ENCODE peak calls at places on chromosomes 16 and 17, in seven cellular contexts. S, Y, L, M, G, B and O are unnamed samples.

GRCh38 chr16:84266451-84266850 is 26.6 kb upstream of the KCNG4 start:
- DNase-seq in G (peak), Y (peak), L (peak), M (peak), S (peak), B (peak), O (peak)

GRCh38 chr17:79581306-79581932 is 29.4 kb downstream of the RBFOX3 start:
- DNase-seq in B (no peak), Y (no peak), L (no peak), S (no peak), M (no peak), G (no peak), O (peak)

GRCh38 chr16:55301385-55302008 is 22.5 kb upstream of the IRX6 start:
- DNase-seq in Y (no peak), S (no peak), M (no peak), G (no peak), B (no peak), L (no peak), O (no peak)

GRCh38 chr16:12168054-12169018 is 191.8 kb downstream of the SNX29 start:
- DNase-seq in Y (no peak), M (no peak), G (no peak), B (no peak), S (no peak), L (no peak), O (no peak)

GRCh38 chr16:3595521-3596021 is 15.8 kb downstream of the SLX4 start:
- DNase-seq in Y (no peak), G (no peak), B (no peak), S (no peak), L (no peak), M (no peak), O (no peak)

GRCh38 chr16:88768041-88768876 is 16.8 kb downstream of the PIEZO1 start:
- DNase-seq in S (no peak), G (no peak), L (no peak), M (peak), B (no peak), Y (peak), O (no peak)

GRCh38 chr17:20242271-20242670 is 225.1 kb downstream of the LGALS9B start:
- DNase-seq in L (no peak), Y (no peak), G (no peak), S (no peak), B (no peak), M (no peak), O (no peak)

GRCh38 chr16:17375388-17376304 is 95.1 kb downstream of the XYLT1 start:
- DNase-seq in G (no peak), L (no peak), B (peak), S (no peak), M (no peak), Y (no peak), O (no peak)

GRCh38 chr17:67050476-67051154 is 6.3 kb downstream of the CACNG1 start:
- DNase-seq in S (no peak), M (no peak), Y (no peak), L (no peak), B (no peak), G (no peak), O (no peak)

GRCh38 chr16:47043970-47044684 is 70.7 kb upstream of the DNAJA2 start:
- DNase-seq in L (no peak), M (no peak), G (no peak), B (no peak), S (no peak), Y (no peak), O (no peak)

GRCh38 chr16:83068686-83069085 is 441.9 kb downstream of the CDH13 start:
- DNase-seq in Y (no peak), M (peak), L (no peak), B (no peak), S (no peak), G (no peak), O (no peak)

GRCh38 chr17:58332720-58333395 is 4.3 kb upstream of the TSPOAP1 start:
- DNase-seq in B (peak), G (peak), L (no peak), Y (no peak), M (no peak), S (no peak), O (no peak)

GRCh38 chr16:19884611-19885455 is at the start of gene GPRC5B:
- DNase-seq in B (peak), S (no peak), M (peak), G (peak), L (peak), Y (peak), O (peak)

GRCh38 chr17:66682293-66682692 is 152.6 kb upstream of the CACNG5 start:
- DNase-seq in Y (no peak), S (no peak), G (no peak), L (no peak), M (no peak), B (no peak), O (no peak)

GRCh38 chr16:85323230-85323960 is 211.1 kb upstream of the CIBAR2 start:
- DNase-seq in M (no peak), S (no peak), L (no peak), B (no peak), G (no peak), Y (no peak), O (no peak)

GRCh38 chr16:85323961-85324253 is 211.6 kb upstream of the CIBAR2 start:
- DNase-seq in S (no peak), B (no peak), M (no peak), L (no peak), Y (no peak), G (no peak), O (no peak)

GRCh38 chr16:85319984-85320440 is 207.7 kb upstream of the CIBAR2 start:
- DNase-seq in L (no peak), G (no peak), M (no peak), B (no peak), S (no peak), Y (no peak), O (no peak)

GRCh38 chr16:85320677-85321385 is 208.6 kb upstream of the CIBAR2 start:
- DNase-seq in B (no peak), Y (no peak), M (no peak), L (no peak), G (no peak), S (no peak), O (no peak)

GRCh38 chr16:85321856-85322271 is 209.6 kb upstream of the CIBAR2 start:
- DNase-seq in S (no peak), M (peak), Y (no peak), B (no peak), L (no peak), G (no peak), O (no peak)
- TF ChIP-seq EZH2phosphoT487 in S (no peak), M (no peak), Y (no peak), B (no peak), L (no peak), G (no peak), O (no peak)

GRCh38 chr16:68298312-68298711 is 12.4 kb downstream of the SLC7A6OS start:
- DNase-seq in L (no peak), Y (no peak), B (no peak), G (no peak), M (no peak), S (no peak), O (no peak)
- TF ChIP-seq EZH2phosphoT487 in L (no peak), Y (no peak), B (no peak), G (no peak), M (no peak), S (no peak), O (no peak)

GRCh38 chr16:1527836-1528811 is 5.3 kb upstream of the TMEM204 start:
- DNase-seq in B (no peak), M (no peak), S (no peak), G (no peak), Y (peak), L (no peak), O (no peak)
- TF ChIP-seq EZH2phosphoT487 in B (no peak), M (no peak), S (no peak), G (no peak), Y (no peak), L (no peak), O (no peak)

DNA sequence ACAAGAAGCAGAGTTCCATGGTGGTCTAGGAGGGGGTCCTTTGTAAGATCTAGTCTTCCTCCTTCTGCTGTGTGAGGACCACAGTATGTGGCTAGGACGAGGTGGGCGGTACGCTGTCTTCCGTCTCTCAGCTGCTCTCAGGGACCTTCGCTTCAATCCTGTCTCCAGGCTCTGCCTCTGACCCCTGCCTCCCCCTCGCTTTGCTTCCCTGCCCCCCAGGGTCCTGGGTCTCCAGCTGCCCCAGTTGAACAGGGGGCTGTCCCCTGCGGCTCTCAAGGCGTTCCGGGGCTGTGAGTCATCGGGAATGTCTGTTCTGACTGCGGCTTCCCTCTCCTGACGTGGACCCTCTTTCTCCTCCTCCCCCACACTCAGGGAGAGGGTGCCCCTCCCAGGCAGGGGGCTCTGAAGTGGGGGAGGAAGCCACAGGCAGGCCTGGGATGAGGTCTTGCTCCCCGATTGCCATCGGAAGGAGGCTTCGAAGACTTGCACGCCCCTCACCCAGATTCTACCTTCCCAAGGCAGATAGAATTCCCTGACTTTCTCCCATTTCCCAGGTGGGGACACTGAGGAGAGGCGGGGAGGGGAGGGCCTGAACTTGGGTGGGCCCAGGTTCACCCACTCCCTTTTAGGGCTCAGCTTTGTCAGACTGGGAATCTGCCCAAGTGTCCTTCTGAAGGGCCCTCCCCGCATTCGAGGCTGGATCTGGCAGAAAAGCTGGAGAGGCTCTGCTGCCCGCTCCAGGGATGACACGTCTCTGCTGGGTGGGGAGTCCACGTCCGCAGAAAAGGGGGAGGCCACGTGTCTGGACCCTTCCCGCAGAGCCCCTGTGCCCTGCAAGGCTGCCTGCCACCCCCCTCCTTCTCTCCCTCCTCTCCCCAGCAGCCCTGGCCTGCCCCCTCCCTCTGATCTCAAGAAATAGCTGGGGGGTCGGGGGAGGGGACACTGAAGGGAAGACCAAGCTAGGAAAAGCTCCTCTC is 9.1 kb upstream of the COL1A1 start:
- DNase-seq in B (no peak), S (no peak), Y (peak), L (peak), G (no peak), M (peak), O (peak)
- TF ChIP-seq EZH2phosphoT487 in B (no peak), S (no peak), Y (no peak), L (no peak), G (no peak), M (no peak), O (no peak)